ENCODE peak calls at places on chromosomes 3 and 15, in four cellular contexts. I, R, M and N are unnamed samples.

GRCh38 chr3:149273096-149273751 is 51.6 kb upstream of the CP start:
- DNase-seq in M (peak; percentile 76), R (peak; percentile 30), I (peak; percentile 89), N (peak; percentile 82)

GRCh38 chr3:15180042-15180611 is 25.9 kb upstream of the CAPN7 start:
- DNase-seq in I (no peak), R (no peak), M (no peak), N (no peak)

GRCh38 chr3:149658444-149659172 is 783 bp upstream of the WWTR1 start:
- DNase-seq in R (peak; percentile 72), M (peak; percentile 89), I (no peak), N (no peak)

GRCh38 chr3:72977463-72977862 is 19.1 kb upstream of the PPP4R2 start:
- DNase-seq in M (no peak), R (no peak), I (no peak), N (no peak)

GRCh38 chr3:8233938-8234337 is 267.7 kb upstream of the LMCD1 start:
- DNase-seq in I (no peak), M (no peak), R (no peak), N (no peak)

GRCh38 chr15:77532846-77533245 is 99.9 kb downstream of the LINGO1 start:
- DNase-seq in M (no peak), R (peak; percentile 5), I (no peak), N (no peak)

GRCh38 chr3:123365450-123366143 is 83.3 kb downstream of the ADCY5 start:
- DNase-seq in M (peak; percentile 49), I (no peak), R (peak; percentile 67), N (no peak)

GRCh38 chr15:76382987-76383728 is 46.6 kb downstream of the ISL2 start:
- DNase-seq in M (no peak), I (no peak), R (no peak), N (no peak)

GRCh38 chr15:27648359-27648758 is 450.8 kb downstream of the OCA2 start:
- DNase-seq in I (no peak), M (no peak), R (no peak), N (no peak)

GRCh38 chr3:98343647-98344507 is 9.8 kb upstream of the OR5K4 start:
- DNase-seq in M (peak; percentile 69), I (peak; percentile 46), R (peak; percentile 54), N (peak; percentile 27)

GRCh38 chr3:164470471-164470870 is 607.8 kb downstream of the SI start:
- DNase-seq in M (no peak), I (no peak), R (no peak), N (no peak)

GRCh38 chr3:187101184-187102072 is 37.9 kb downstream of the RPL39L start:
- DNase-seq in R (no peak), I (no peak), M (peak; percentile 30), N (peak; percentile 5)

GRCh38 chr3:145739926-145740325 is 421.1 kb downstream of the PLOD2 start:
- DNase-seq in I (no peak), M (no peak), R (no peak), N (no peak)

GRCh38 chr3:98561727-98562521 is 30.1 kb downstream of the GPR15 start:
- DNase-seq in I (no peak), M (no peak), R (no peak), N (no peak)

GRCh38 chr3:13608969-13609725 is 60.2 kb downstream of the FBLN2 start:
- DNase-seq in M (no peak), R (no peak), I (no peak), N (no peak)